ENCODE peak calls at places on chromosome 6, in six cellular contexts. One of them, this sample, is unnamed.
A peak's percentile ranks its signal among the peaks of the same experiment; 100 is the strongest.

GRCh38 chr6:19719691-19720127 is 117.5 kb upstream of the ID4 start:
- DNase-seq in NCI-H510A treated with DMSO at 0.1 percent for 48 hours: no peak
- DNase-seq in epithelial cell of esophagus: peak; percentile 73
- DNase-seq in RWPE2: no peak
- DNase-seq in HEK293T: no peak
- DNase-seq in uterus: no peak
- DNase-seq in this sample: peak; percentile 39

GRCh38 chr6:72669324-72669723 is 47.5 kb downstream of the KCNQ5 start:
- DNase-seq in NCI-H510A treated with DMSO at 0.1 percent for 48 hours: no peak
- DNase-seq in epithelial cell of esophagus: no peak
- DNase-seq in RWPE2: no peak
- DNase-seq in HEK293T: no peak
- DNase-seq in uterus: no peak
- DNase-seq in this sample: no peak

GRCh38 chr6:38400101-38400500 is 239.6 kb downstream of the BTBD9 start:
- DNase-seq in NCI-H510A treated with DMSO at 0.1 percent for 48 hours: no peak
- DNase-seq in epithelial cell of esophagus: no peak
- DNase-seq in RWPE2: no peak
- DNase-seq in HEK293T: no peak
- DNase-seq in uterus: no peak
- DNase-seq in this sample: no peak

GRCh38 chr6:12693122-12693521 is 23.4 kb upstream of the PHACTR1 start:
- DNase-seq in NCI-H510A treated with DMSO at 0.1 percent for 48 hours: no peak
- DNase-seq in epithelial cell of esophagus: no peak
- DNase-seq in RWPE2: no peak
- DNase-seq in HEK293T: no peak
- DNase-seq in uterus: no peak
- DNase-seq in this sample: no peak

GRCh38 chr6:138242987-138243592 is 24.8 kb upstream of the PBOV1 start:
- DNase-seq in NCI-H510A treated with DMSO at 0.1 percent for 48 hours: peak; percentile 26
- DNase-seq in epithelial cell of esophagus: peak; percentile 9
- DNase-seq in RWPE2: no peak
- DNase-seq in HEK293T: no peak
- DNase-seq in uterus: no peak
- DNase-seq in this sample: no peak

GRCh38 chr6:14396826-14397517 is 279.4 kb downstream of the CD83 start:
- DNase-seq in NCI-H510A treated with DMSO at 0.1 percent for 48 hours: no peak
- DNase-seq in epithelial cell of esophagus: peak; percentile 40
- DNase-seq in RWPE2: no peak
- DNase-seq in HEK293T: no peak
- DNase-seq in uterus: no peak
- DNase-seq in this sample: no peak

GRCh38 chr6:35484921-35485392 is 11.9 kb downstream of the TEAD3 start:
- DNase-seq in NCI-H510A treated with DMSO at 0.1 percent for 48 hours: no peak
- DNase-seq in epithelial cell of esophagus: peak; percentile 72
- DNase-seq in RWPE2: peak; percentile 77
- DNase-seq in HEK293T: no peak
- DNase-seq in uterus: peak; percentile 22
- DNase-seq in this sample: no peak

GRCh38 chr6:90677440-90677839 is 90.6 kb upstream of the MAP3K7 start:
- DNase-seq in NCI-H510A treated with DMSO at 0.1 percent for 48 hours: peak; percentile 33
- DNase-seq in epithelial cell of esophagus: no peak
- DNase-seq in RWPE2: no peak
- DNase-seq in HEK293T: peak; percentile 53
- DNase-seq in uterus: no peak
- DNase-seq in this sample: no peak

GRCh38 chr6:1665214-1665613 is 55.5 kb downstream of the FOXC1 start:
- DNase-seq in NCI-H510A treated with DMSO at 0.1 percent for 48 hours: no peak
- DNase-seq in epithelial cell of esophagus: no peak
- DNase-seq in RWPE2: no peak
- DNase-seq in HEK293T: no peak
- DNase-seq in uterus: no peak
- DNase-seq in this sample: no peak

GRCh38 chr6:137827977-137828815 is 38.9 kb upstream of the TNFAIP3 start:
- DNase-seq in NCI-H510A treated with DMSO at 0.1 percent for 48 hours: no peak
- DNase-seq in epithelial cell of esophagus: peak; percentile 92
- DNase-seq in RWPE2: no peak
- DNase-seq in HEK293T: no peak
- DNase-seq in uterus: no peak
- DNase-seq in this sample: no peak

GRCh38 chr6:36734486-36735060 is 36.9 kb downstream of the RAB44 start:
- DNase-seq in NCI-H510A treated with DMSO at 0.1 percent for 48 hours: no peak
- DNase-seq in epithelial cell of esophagus: no peak
- DNase-seq in RWPE2: no peak
- DNase-seq in HEK293T: no peak
- DNase-seq in uterus: no peak
- DNase-seq in this sample: peak; percentile 49

GRCh38 chr6:51949451-51949850 is 138.0 kb downstream of the PKHD1 start:
- DNase-seq in NCI-H510A treated with DMSO at 0.1 percent for 48 hours: no peak
- DNase-seq in epithelial cell of esophagus: no peak
- DNase-seq in RWPE2: no peak
- DNase-seq in HEK293T: no peak
- DNase-seq in uterus: no peak
- DNase-seq in this sample: no peak

GRCh38 chr6:15443119-15443518 is 197.2 kb downstream of the JARID2 start:
- DNase-seq in NCI-H510A treated with DMSO at 0.1 percent for 48 hours: no peak
- DNase-seq in epithelial cell of esophagus: peak; percentile 89
- DNase-seq in RWPE2: no peak
- DNase-seq in HEK293T: no peak
- DNase-seq in uterus: no peak
- DNase-seq in this sample: no peak

GRCh38 chr6:70337379-70338073 is 34.6 kb upstream of the COL9A1 start:
- DNase-seq in NCI-H510A treated with DMSO at 0.1 percent for 48 hours: no peak
- DNase-seq in epithelial cell of esophagus: no peak
- DNase-seq in RWPE2: no peak
- DNase-seq in HEK293T: no peak
- DNase-seq in uterus: no peak
- DNase-seq in this sample: no peak

GRCh38 chr6:99588618-99589289 is 17.9 kb upstream of the PRDM13 start:
- DNase-seq in NCI-H510A treated with DMSO at 0.1 percent for 48 hours: peak; percentile 56
- DNase-seq in epithelial cell of esophagus: peak; percentile 80
- DNase-seq in RWPE2: peak; percentile 62
- DNase-seq in HEK293T: peak; percentile 84
- DNase-seq in uterus: peak; percentile 46
- DNase-seq in this sample: peak; percentile 83

GRCh38 chr6:40312213-40313015 is 274.8 kb downstream of the LRFN2 start:
- DNase-seq in NCI-H510A treated with DMSO at 0.1 percent for 48 hours: no peak
- DNase-seq in epithelial cell of esophagus: peak; percentile 48
- DNase-seq in RWPE2: no peak
- DNase-seq in HEK293T: no peak
- DNase-seq in uterus: no peak
- DNase-seq in this sample: no peak

GRCh38 chr6:26284537-26285142 is 80.4 kb upstream of the BTN3A2 start:
- DNase-seq in NCI-H510A treated with DMSO at 0.1 percent for 48 hours: peak; percentile 71
- DNase-seq in epithelial cell of esophagus: peak; percentile 55
- DNase-seq in RWPE2: no peak
- DNase-seq in HEK293T: no peak
- DNase-seq in uterus: peak; percentile 60
- DNase-seq in this sample: peak; percentile 81

GRCh38 chr6:119124079-119124824 is 45.8 kb upstream of the FAM184A start:
- DNase-seq in NCI-H510A treated with DMSO at 0.1 percent for 48 hours: no peak
- DNase-seq in epithelial cell of esophagus: no peak
- DNase-seq in RWPE2: no peak
- DNase-seq in HEK293T: no peak
- DNase-seq in uterus: no peak
- DNase-seq in this sample: no peak

GRCh38 chr6:129801909-129802308 is 59.2 kb downstream of the TMEM244 start:
- DNase-seq in NCI-H510A treated with DMSO at 0.1 percent for 48 hours: no peak
- DNase-seq in epithelial cell of esophagus: peak; percentile 86
- DNase-seq in RWPE2: no peak
- DNase-seq in HEK293T: no peak
- DNase-seq in uterus: no peak
- DNase-seq in this sample: no peak

GRCh38 chr6:27078734-27079357 is 168.7 kb upstream of the PRSS16 start:
- DNase-seq in NCI-H510A treated with DMSO at 0.1 percent for 48 hours: peak; percentile 79
- DNase-seq in epithelial cell of esophagus: peak; percentile 66
- DNase-seq in RWPE2: peak; percentile 63
- DNase-seq in HEK293T: peak; percentile 49
- DNase-seq in uterus: no peak
- DNase-seq in this sample: peak; percentile 14

GRCh38 chr6:143176090-143177021 is 115.7 kb downstream of the AIG1 start:
- DNase-seq in NCI-H510A treated with DMSO at 0.1 percent for 48 hours: no peak
- DNase-seq in epithelial cell of esophagus: peak; percentile 82
- DNase-seq in RWPE2: no peak
- DNase-seq in HEK293T: no peak
- DNase-seq in uterus: no peak
- DNase-seq in this sample: no peak

GRCh38 chr6:106381871-106382270 is 21.4 kb downstream of the CRYBG1 start:
- DNase-seq in NCI-H510A treated with DMSO at 0.1 percent for 48 hours: no peak
- DNase-seq in epithelial cell of esophagus: peak; percentile 89
- DNase-seq in RWPE2: no peak
- DNase-seq in HEK293T: no peak
- DNase-seq in uterus: no peak
- DNase-seq in this sample: no peak

GRCh38 chr6:147262943-147263342 is 58.7 kb downstream of the STXBP5 start:
- DNase-seq in NCI-H510A treated with DMSO at 0.1 percent for 48 hours: no peak
- DNase-seq in epithelial cell of esophagus: no peak
- DNase-seq in RWPE2: no peak
- DNase-seq in HEK293T: no peak
- DNase-seq in uterus: no peak
- DNase-seq in this sample: no peak

GRCh38 chr6:56856036-56856580 is 98.8 kb upstream of the BEND6 start:
- DNase-seq in NCI-H510A treated with DMSO at 0.1 percent for 48 hours: no peak
- DNase-seq in epithelial cell of esophagus: no peak
- DNase-seq in RWPE2: no peak
- DNase-seq in HEK293T: no peak
- DNase-seq in uterus: no peak
- DNase-seq in this sample: peak; percentile 30

GRCh38 chr6:168403370-168404005 is 37.5 kb upstream of the SMOC2 start:
- DNase-seq in NCI-H510A treated with DMSO at 0.1 percent for 48 hours: no peak
- DNase-seq in epithelial cell of esophagus: no peak
- DNase-seq in RWPE2: peak; percentile 9
- DNase-seq in HEK293T: no peak
- DNase-seq in uterus: no peak
- DNase-seq in this sample: no peak

GRCh38 chr6:47147175-47147727 is 105.1 kb upstream of the ADGRF1 start:
- DNase-seq in NCI-H510A treated with DMSO at 0.1 percent for 48 hours: peak; percentile 16
- DNase-seq in epithelial cell of esophagus: no peak
- DNase-seq in RWPE2: no peak
- DNase-seq in HEK293T: no peak
- DNase-seq in uterus: no peak
- DNase-seq in this sample: no peak

GRCh38 chr6:169302255-169302654 is 48.6 kb upstream of the THBS2 start:
- DNase-seq in NCI-H510A treated with DMSO at 0.1 percent for 48 hours: no peak
- DNase-seq in epithelial cell of esophagus: no peak
- DNase-seq in RWPE2: no peak
- DNase-seq in HEK293T: no peak
- DNase-seq in uterus: no peak
- DNase-seq in this sample: no peak

GRCh38 chr6:112413805-112414204 is 66.7 kb downstream of the RFPL4B start:
- DNase-seq in NCI-H510A treated with DMSO at 0.1 percent for 48 hours: no peak
- DNase-seq in epithelial cell of esophagus: peak; percentile 48
- DNase-seq in RWPE2: no peak
- DNase-seq in HEK293T: no peak
- DNase-seq in uterus: no peak
- DNase-seq in this sample: no peak

GRCh38 chr6:76682842-76683241 is 610.4 kb upstream of the IMPG1 start:
- DNase-seq in NCI-H510A treated with DMSO at 0.1 percent for 48 hours: peak; percentile 24
- DNase-seq in epithelial cell of esophagus: peak; percentile 30
- DNase-seq in RWPE2: no peak
- DNase-seq in HEK293T: peak; percentile 6
- DNase-seq in uterus: no peak
- DNase-seq in this sample: no peak

GRCh38 chr6:43286995-43287716 is 10.9 kb upstream of the SLC22A7 start:
- DNase-seq in NCI-H510A treated with DMSO at 0.1 percent for 48 hours: no peak
- DNase-seq in epithelial cell of esophagus: no peak
- DNase-seq in RWPE2: no peak
- DNase-seq in HEK293T: no peak
- DNase-seq in uterus: no peak
- DNase-seq in this sample: no peak

GRCh38 chr6:29734046-29735018 is 11.1 kb downstream of the HLA-F start:
- DNase-seq in NCI-H510A treated with DMSO at 0.1 percent for 48 hours: no peak
- DNase-seq in epithelial cell of esophagus: peak; percentile 37
- DNase-seq in RWPE2: no peak
- DNase-seq in HEK293T: no peak
- DNase-seq in uterus: no peak
- DNase-seq in this sample: no peak

GRCh38 chr6:86686496-86686895 is 250.8 kb upstream of the HTR1E start:
- DNase-seq in NCI-H510A treated with DMSO at 0.1 percent for 48 hours: no peak
- DNase-seq in epithelial cell of esophagus: no peak
- DNase-seq in RWPE2: no peak
- DNase-seq in HEK293T: no peak
- DNase-seq in uterus: no peak
- DNase-seq in this sample: no peak

GRCh38 chr6:105648276-105648675 is 245.4 kb upstream of the PREP start:
- DNase-seq in NCI-H510A treated with DMSO at 0.1 percent for 48 hours: peak; percentile 45
- DNase-seq in epithelial cell of esophagus: no peak
- DNase-seq in RWPE2: no peak
- DNase-seq in HEK293T: no peak
- DNase-seq in uterus: no peak
- DNase-seq in this sample: no peak

GRCh38 chr6:42007753-42008528 is 42.4 kb upstream of the TAF8 start:
- DNase-seq in NCI-H510A treated with DMSO at 0.1 percent for 48 hours: peak; percentile 45
- DNase-seq in epithelial cell of esophagus: no peak
- DNase-seq in RWPE2: no peak
- DNase-seq in HEK293T: no peak
- DNase-seq in uterus: no peak
- DNase-seq in this sample: no peak